ENCODE peak calls at places on chromosomes 16 and 17, in eight cellular contexts. One of them, this sample, is unnamed.

GRCh38 chr16:57764341-57765159 is 29.0 kb downstream of the KATNB1 start:
- DNase-seq in dorsolateral prefrontal cortex: peak
- DNase-seq in Peyer's patch: no peak
- DNase-seq in GM23338: peak
- DNase-seq in HCT116: peak
- DNase-seq in breast epithelium: no peak
- DNase-seq in CD8-positive, alpha-beta T cell: peak
- DNase-seq in left ventricle myocardium inferior: no peak
- DNase-seq in this sample: no peak

GRCh38 chr17:37519241-37519985 is 29.7 kb downstream of the DUSP14 start:
- DNase-seq in dorsolateral prefrontal cortex: no peak
- DNase-seq in Peyer's patch: no peak
- DNase-seq in GM23338: no peak
- DNase-seq in HCT116: no peak
- DNase-seq in breast epithelium: no peak
- DNase-seq in CD8-positive, alpha-beta T cell: no peak
- DNase-seq in left ventricle myocardium inferior: no peak
- DNase-seq in this sample: no peak

GRCh38 chr16:74607967-74608356 is 1.0 kb upstream of the GLG1 start:
- DNase-seq in dorsolateral prefrontal cortex: no peak
- DNase-seq in Peyer's patch: no peak
- DNase-seq in GM23338: peak
- DNase-seq in HCT116: no peak
- DNase-seq in breast epithelium: no peak
- DNase-seq in CD8-positive, alpha-beta T cell: no peak
- DNase-seq in left ventricle myocardium inferior: no peak
- DNase-seq in this sample: no peak

GRCh38 chr16:19898924-19899604 is 14.4 kb upstream of the GPRC5B start:
- DNase-seq in dorsolateral prefrontal cortex: peak
- DNase-seq in Peyer's patch: peak
- DNase-seq in GM23338: peak
- DNase-seq in HCT116: peak
- DNase-seq in breast epithelium: no peak
- DNase-seq in CD8-positive, alpha-beta T cell: no peak
- DNase-seq in left ventricle myocardium inferior: no peak
- DNase-seq in this sample: peak

GRCh38 chr16:11322823-11323222 is 22.4 kb upstream of the RMI2 start:
- DNase-seq in dorsolateral prefrontal cortex: no peak
- DNase-seq in Peyer's patch: no peak
- DNase-seq in GM23338: no peak
- DNase-seq in HCT116: no peak
- DNase-seq in breast epithelium: no peak
- DNase-seq in CD8-positive, alpha-beta T cell: no peak
- DNase-seq in left ventricle myocardium inferior: no peak
- DNase-seq in this sample: no peak

GRCh38 chr17:75897076-75898019 is 597 bp upstream of the TRIM65 start:
- DNase-seq in dorsolateral prefrontal cortex: no peak
- DNase-seq in Peyer's patch: peak
- DNase-seq in GM23338: peak
- DNase-seq in HCT116: no peak
- DNase-seq in breast epithelium: no peak
- DNase-seq in CD8-positive, alpha-beta T cell: no peak
- DNase-seq in left ventricle myocardium inferior: no peak
- DNase-seq in this sample: no peak

GRCh38 chr17:47850373-47850691 is 631 bp downstream of the SP6 start:
- DNase-seq in dorsolateral prefrontal cortex: no peak
- DNase-seq in Peyer's patch: no peak
- DNase-seq in GM23338: no peak
- DNase-seq in HCT116: no peak
- DNase-seq in breast epithelium: no peak
- DNase-seq in CD8-positive, alpha-beta T cell: no peak
- DNase-seq in left ventricle myocardium inferior: no peak
- DNase-seq in this sample: no peak

GRCh38 chr16:11603331-11603750 is 16.6 kb upstream of the LITAF start:
- DNase-seq in dorsolateral prefrontal cortex: no peak
- DNase-seq in Peyer's patch: no peak
- DNase-seq in GM23338: no peak
- DNase-seq in HCT116: no peak
- DNase-seq in breast epithelium: no peak
- DNase-seq in CD8-positive, alpha-beta T cell: no peak
- DNase-seq in left ventricle myocardium inferior: peak
- DNase-seq in this sample: no peak

GRCh38 chr17:72687941-72688340 is 404.5 kb downstream of the SLC39A11 start:
- DNase-seq in dorsolateral prefrontal cortex: no peak
- DNase-seq in Peyer's patch: no peak
- DNase-seq in GM23338: no peak
- DNase-seq in HCT116: no peak
- DNase-seq in breast epithelium: no peak
- DNase-seq in CD8-positive, alpha-beta T cell: no peak
- DNase-seq in left ventricle myocardium inferior: no peak
- DNase-seq in this sample: no peak

GRCh38 chr16:76081936-76082335 is 195.3 kb upstream of the CNTNAP4 start:
- DNase-seq in dorsolateral prefrontal cortex: no peak
- DNase-seq in Peyer's patch: no peak
- DNase-seq in GM23338: no peak
- DNase-seq in HCT116: no peak
- DNase-seq in breast epithelium: no peak
- DNase-seq in CD8-positive, alpha-beta T cell: no peak
- DNase-seq in left ventricle myocardium inferior: no peak
- DNase-seq in this sample: no peak

GRCh38 chr17:2814499-2815341 is 18.5 kb downstream of the RAP1GAP2 start:
- DNase-seq in dorsolateral prefrontal cortex: no peak
- DNase-seq in Peyer's patch: peak
- DNase-seq in GM23338: no peak
- DNase-seq in HCT116: no peak
- DNase-seq in breast epithelium: no peak
- DNase-seq in CD8-positive, alpha-beta T cell: peak
- DNase-seq in left ventricle myocardium inferior: no peak
- DNase-seq in this sample: no peak

GRCh38 chr16:81707411-81708321 is 71.4 kb upstream of the PLCG2 start:
- DNase-seq in dorsolateral prefrontal cortex: no peak
- DNase-seq in Peyer's patch: peak
- DNase-seq in GM23338: no peak
- DNase-seq in HCT116: no peak
- DNase-seq in breast epithelium: no peak
- DNase-seq in CD8-positive, alpha-beta T cell: no peak
- DNase-seq in left ventricle myocardium inferior: peak
- DNase-seq in this sample: no peak

GRCh38 chr17:49024523-49024922 is 27.3 kb downstream of the IGF2BP1 start:
- DNase-seq in dorsolateral prefrontal cortex: no peak
- DNase-seq in Peyer's patch: no peak
- DNase-seq in GM23338: no peak
- DNase-seq in HCT116: no peak
- DNase-seq in breast epithelium: no peak
- DNase-seq in CD8-positive, alpha-beta T cell: no peak
- DNase-seq in left ventricle myocardium inferior: no peak
- DNase-seq in this sample: no peak

GRCh38 chr17:49020609-49021008 is 23.4 kb downstream of the IGF2BP1 start:
- DNase-seq in dorsolateral prefrontal cortex: no peak
- DNase-seq in Peyer's patch: no peak
- DNase-seq in GM23338: no peak
- DNase-seq in HCT116: no peak
- DNase-seq in breast epithelium: no peak
- DNase-seq in CD8-positive, alpha-beta T cell: no peak
- DNase-seq in left ventricle myocardium inferior: no peak
- DNase-seq in this sample: no peak

GRCh38 chr17:49021095-49021767 is 24.0 kb downstream of the IGF2BP1 start:
- DNase-seq in dorsolateral prefrontal cortex: no peak
- DNase-seq in Peyer's patch: no peak
- DNase-seq in GM23338: peak
- DNase-seq in HCT116: no peak
- DNase-seq in breast epithelium: no peak
- DNase-seq in CD8-positive, alpha-beta T cell: no peak
- DNase-seq in left ventricle myocardium inferior: no peak
- DNase-seq in this sample: no peak

GRCh38 chr17:49021768-49022103 is 24.6 kb downstream of the IGF2BP1 start:
- DNase-seq in dorsolateral prefrontal cortex: no peak
- DNase-seq in Peyer's patch: no peak
- DNase-seq in GM23338: no peak
- DNase-seq in HCT116: no peak
- DNase-seq in breast epithelium: no peak
- DNase-seq in CD8-positive, alpha-beta T cell: no peak
- DNase-seq in left ventricle myocardium inferior: no peak
- DNase-seq in this sample: no peak

DNA sequence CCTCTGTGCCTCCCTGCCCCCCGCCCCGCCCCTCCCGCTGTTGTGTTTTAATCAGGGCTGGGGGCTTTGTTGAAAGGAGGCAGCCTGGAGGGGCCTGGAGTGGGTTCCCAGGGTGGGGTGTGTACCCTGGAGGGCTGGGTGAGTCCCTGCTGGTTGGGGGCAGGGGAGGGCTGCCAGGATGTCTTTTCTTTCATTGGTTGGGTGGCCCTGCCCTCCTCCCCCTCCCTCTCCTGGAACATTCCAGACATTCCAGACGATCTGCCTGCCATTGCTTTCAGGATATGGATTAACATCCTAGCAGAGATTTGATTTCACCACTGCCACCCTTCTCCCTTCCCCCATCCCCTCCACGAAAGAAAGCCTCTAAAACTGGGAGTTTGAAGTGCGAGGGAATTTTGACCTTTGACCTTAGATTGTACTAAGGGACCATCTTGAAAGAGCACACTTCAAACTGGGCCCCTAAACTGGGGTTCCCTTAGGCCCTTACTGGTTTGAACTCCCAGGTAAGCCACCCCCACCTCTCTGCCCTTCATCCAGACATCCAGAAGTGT is 25.3 kb downstream of the IGF2BP1 start:
- DNase-seq in dorsolateral prefrontal cortex: no peak
- DNase-seq in Peyer's patch: no peak
- DNase-seq in GM23338: peak
- DNase-seq in HCT116: no peak
- DNase-seq in breast epithelium: no peak
- DNase-seq in CD8-positive, alpha-beta T cell: no peak
- DNase-seq in left ventricle myocardium inferior: no peak
- DNase-seq in this sample: no peak
- H3K27ac ChIP-seq in dorsolateral prefrontal cortex: no peak
- H3K27ac ChIP-seq in Peyer's patch: no peak
- H3K27ac ChIP-seq in GM23338: peak
- H3K27ac ChIP-seq in HCT116: no peak
- H3K27ac ChIP-seq in breast epithelium: no peak
- H3K27ac ChIP-seq in CD8-positive, alpha-beta T cell: no peak
- H3K27ac ChIP-seq in left ventricle myocardium inferior: no peak
- H3K27ac ChIP-seq in this sample: no peak

GRCh38 chr17:74280093-74280513 is 6.1 kb downstream of the DNAI2 start:
- DNase-seq in dorsolateral prefrontal cortex: no peak
- DNase-seq in Peyer's patch: peak
- DNase-seq in GM23338: no peak
- DNase-seq in HCT116: no peak
- DNase-seq in breast epithelium: no peak
- DNase-seq in CD8-positive, alpha-beta T cell: peak
- DNase-seq in left ventricle myocardium inferior: peak
- DNase-seq in this sample: no peak

GRCh38 chr17:74282587-74283370 is 8.7 kb downstream of the DNAI2 start:
- DNase-seq in dorsolateral prefrontal cortex: no peak
- DNase-seq in Peyer's patch: peak
- DNase-seq in GM23338: no peak
- DNase-seq in HCT116: no peak
- DNase-seq in breast epithelium: no peak
- DNase-seq in CD8-positive, alpha-beta T cell: peak
- DNase-seq in left ventricle myocardium inferior: no peak
- DNase-seq in this sample: no peak

GRCh38 chr17:74281799-74282198 is 7.8 kb downstream of the DNAI2 start:
- DNase-seq in dorsolateral prefrontal cortex: no peak
- DNase-seq in Peyer's patch: no peak
- DNase-seq in GM23338: no peak
- DNase-seq in HCT116: no peak
- DNase-seq in breast epithelium: no peak
- DNase-seq in CD8-positive, alpha-beta T cell: no peak
- DNase-seq in left ventricle myocardium inferior: no peak
- DNase-seq in this sample: no peak

GRCh38 chr17:74287203-74287602 is 13.2 kb downstream of the DNAI2 start:
- DNase-seq in dorsolateral prefrontal cortex: no peak
- DNase-seq in Peyer's patch: no peak
- DNase-seq in GM23338: no peak
- DNase-seq in HCT116: no peak
- DNase-seq in breast epithelium: no peak
- DNase-seq in CD8-positive, alpha-beta T cell: no peak
- DNase-seq in left ventricle myocardium inferior: no peak
- DNase-seq in this sample: no peak

DNA sequence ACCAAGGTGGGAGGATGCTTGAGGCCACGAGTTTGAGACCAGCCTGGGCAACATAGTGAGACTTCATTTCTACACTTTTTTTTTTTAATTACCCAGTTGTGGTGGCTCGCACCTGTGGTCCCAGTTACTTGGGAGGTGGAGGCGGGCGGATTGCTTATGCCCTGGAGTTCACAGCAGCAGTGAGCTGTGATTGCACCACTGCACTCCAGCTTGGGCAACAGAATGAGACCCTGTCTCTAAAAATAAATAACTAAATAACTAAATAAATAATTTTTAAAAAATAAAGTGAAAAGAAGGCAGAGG is 9.3 kb downstream of the DNAI2 start:
- DNase-seq in dorsolateral prefrontal cortex: no peak
- DNase-seq in Peyer's patch: no peak
- DNase-seq in GM23338: no peak
- DNase-seq in HCT116: no peak
- DNase-seq in breast epithelium: no peak
- DNase-seq in CD8-positive, alpha-beta T cell: no peak
- DNase-seq in left ventricle myocardium inferior: no peak
- DNase-seq in this sample: no peak
- H3K27ac ChIP-seq in dorsolateral prefrontal cortex: no peak
- H3K27ac ChIP-seq in Peyer's patch: no peak
- H3K27ac ChIP-seq in GM23338: no peak
- H3K27ac ChIP-seq in HCT116: no peak
- H3K27ac ChIP-seq in breast epithelium: no peak
- H3K27ac ChIP-seq in CD8-positive, alpha-beta T cell: no peak
- H3K27ac ChIP-seq in left ventricle myocardium inferior: no peak
- H3K27ac ChIP-seq in this sample: no peak

GRCh38 chr17:10547351-10547750 is 2.1 kb downstream of the MYH2 start:
- DNase-seq in dorsolateral prefrontal cortex: no peak
- DNase-seq in Peyer's patch: no peak
- DNase-seq in GM23338: no peak
- DNase-seq in HCT116: no peak
- DNase-seq in breast epithelium: no peak
- DNase-seq in CD8-positive, alpha-beta T cell: no peak
- DNase-seq in left ventricle myocardium inferior: no peak
- DNase-seq in this sample: no peak

GRCh38 chr17:10549108-10549842 is at the start of gene MYH2:
- DNase-seq in dorsolateral prefrontal cortex: no peak
- DNase-seq in Peyer's patch: no peak
- DNase-seq in GM23338: peak
- DNase-seq in HCT116: no peak
- DNase-seq in breast epithelium: no peak
- DNase-seq in CD8-positive, alpha-beta T cell: no peak
- DNase-seq in left ventricle myocardium inferior: no peak
- DNase-seq in this sample: no peak

GRCh38 chr17:10550014-10550413 is 556 bp upstream of the MYH2 start:
- DNase-seq in dorsolateral prefrontal cortex: no peak
- DNase-seq in Peyer's patch: no peak
- DNase-seq in GM23338: peak
- DNase-seq in HCT116: no peak
- DNase-seq in breast epithelium: no peak
- DNase-seq in CD8-positive, alpha-beta T cell: no peak
- DNase-seq in left ventricle myocardium inferior: no peak
- DNase-seq in this sample: no peak
- H3K27ac ChIP-seq in dorsolateral prefrontal cortex: no peak
- H3K27ac ChIP-seq in Peyer's patch: no peak
- H3K27ac ChIP-seq in GM23338: peak
- H3K27ac ChIP-seq in HCT116: no peak
- H3K27ac ChIP-seq in breast epithelium: no peak
- H3K27ac ChIP-seq in CD8-positive, alpha-beta T cell: no peak
- H3K27ac ChIP-seq in left ventricle myocardium inferior: no peak
- H3K27ac ChIP-seq in this sample: no peak

GRCh38 chr16:54690710-54691109 is 240.0 kb upstream of the IRX5 start:
- DNase-seq in dorsolateral prefrontal cortex: no peak
- DNase-seq in Peyer's patch: no peak
- DNase-seq in GM23338: peak
- DNase-seq in HCT116: no peak
- DNase-seq in breast epithelium: no peak
- DNase-seq in CD8-positive, alpha-beta T cell: no peak
- DNase-seq in left ventricle myocardium inferior: no peak
- DNase-seq in this sample: no peak
- H3K27ac ChIP-seq in dorsolateral prefrontal cortex: no peak
- H3K27ac ChIP-seq in Peyer's patch: no peak
- H3K27ac ChIP-seq in GM23338: no peak
- H3K27ac ChIP-seq in HCT116: no peak
- H3K27ac ChIP-seq in breast epithelium: no peak
- H3K27ac ChIP-seq in CD8-positive, alpha-beta T cell: no peak
- H3K27ac ChIP-seq in left ventricle myocardium inferior: no peak
- H3K27ac ChIP-seq in this sample: no peak